ENCODE peak calls at places on chromosome 19, in four cellular contexts. W is cardiac muscle cell; K is fibroblast of mammary gland; G is CD8-positive, alpha-beta T cell. P is an unnamed sample.

GRCh38 chr19:14479985-14480694 is 5.0 kb upstream of the PTGER1 start:
- DNase-seq in K (no peak), W (peak), G (peak), P (no peak)

GRCh38 chr19:24140099-24140498 is 53.1 kb downstream of the ZNF254 start:
- DNase-seq in G (no peak), K (peak), W (no peak), P (peak)

GRCh38 chr19:5621945-5622464 is 571 bp downstream of the SAFB2 start:
- DNase-seq in W (no peak), G (peak), K (no peak), P (no peak)

GRCh38 chr19:35703343-35703742 is 1.0 kb upstream of the ZBTB32 start:
- DNase-seq in G (no peak), W (no peak), K (no peak), P (no peak)

GRCh38 chr19:29964171-29964570 is 22.1 kb downstream of the URI1 start:
- DNase-seq in K (peak), G (no peak), W (no peak), P (no peak)

GRCh38 chr19:48874309-48875135 is 2.3 kb downstream of the PPP1R15A start:
- DNase-seq in W (no peak), G (no peak), K (peak), P (peak)

GRCh38 chr19:3556978-3557460 is 367 bp downstream of the MFSD12 start:
- DNase-seq in W (peak), K (no peak), G (peak), P (peak)

GRCh38 chr19:46718157-46718933 is 1.4 kb upstream of the PRKD2 start:
- DNase-seq in W (no peak), K (no peak), G (peak), P (no peak)

GRCh38 chr19:31513841-31514240 is 164.6 kb upstream of the TSHZ3 start:
- DNase-seq in G (no peak), W (no peak), K (no peak), P (no peak)

GRCh38 chr19:45405435-45406164 is 731 bp upstream of the PPP1R13L start:
- DNase-seq in G (peak), W (peak), K (peak), P (peak)

GRCh38 chr19:7342143-7342542 is 6.6 kb upstream of the ARHGEF18 start:
- DNase-seq in W (no peak), G (no peak), K (no peak), P (no peak)

GRCh38 chr19:51607920-51608562 is 22.2 kb downstream of the SIGLEC5 start:
- DNase-seq in W (peak), G (no peak), K (peak), P (peak)

GRCh38 chr19:29881386-29881785 is 60.7 kb upstream of the URI1 start:
- DNase-seq in K (peak), W (no peak), G (no peak), P (peak)

GRCh38 chr19:39195755-39196154 is 1.0 kb upstream of the NCCRP1 start:
- DNase-seq in K (no peak), W (no peak), G (no peak), P (no peak)

GRCh38 chr19:10566658-10567410 is 1.0 kb upstream of the KRI1 start:
- DNase-seq in K (no peak), W (no peak), G (peak), P (no peak)

GRCh38 chr19:35689836-35690235 is 14.5 kb upstream of the ZBTB32 start:
- DNase-seq in G (no peak), K (no peak), W (no peak), P (no peak)

GRCh38 chr19:3039641-3040077 is 10.6 kb upstream of the TLE2 start:
- DNase-seq in K (no peak), G (no peak), W (no peak), P (no peak)

GRCh38 chr19:31955061-31955460 is 390.3 kb upstream of the ZNF507 start:
- DNase-seq in W (no peak), G (no peak), K (no peak), P (no peak)

GRCh38 chr19:45443462-45444317 is 20.0 kb upstream of the ERCC1 start:
- DNase-seq in K (peak), W (peak), G (no peak), P (peak)

GRCh38 chr19:45267296-45267695 is 16.2 kb downstream of the MARK4 start:
- DNase-seq in W (no peak), G (no peak), K (no peak), P (no peak)

GRCh38 chr19:13121551-13122274 is 3.6 kb downstream of the NACC1 start:
- DNase-seq in K (no peak), G (no peak), W (no peak), P (no peak)

GRCh38 chr19:48391100-48392005 is at the start of gene KDELR1:
- DNase-seq in G (peak), W (peak), K (peak), P (peak)

GRCh38 chr19:3098515-3099346 is 4.6 kb downstream of the GNA11 start:
- DNase-seq in W (no peak), G (no peak), K (peak), P (no peak)

GRCh38 chr19:46480409-46480808 is 9.0 kb upstream of the PNMA8A start:
- DNase-seq in G (no peak), K (peak), W (peak), P (no peak)

GRCh38 chr19:49690656-49691242 is at the start of gene CPT1C:
- DNase-seq in G (peak), K (peak), W (peak), P (peak)

GRCh38 chr19:5018224-5019015 is 49.5 kb downstream of the KDM4B start:
- DNase-seq in K (peak), W (no peak), G (no peak), P (peak)

GRCh38 chr19:54179921-54180452 is 7.0 kb upstream of the TMC4 start:
- DNase-seq in G (no peak), K (peak), W (peak), P (peak)
- TF ChIP-seq CTCF in G (no peak), K (peak), W (peak), P (peak)

GRCh38 chr19:11982526-11982925 is 17.7 kb downstream of the ZNF763 start:
- DNase-seq in K (peak), W (no peak), G (no peak), P (no peak)

GRCh38 chr19:11989112-11989456 is 24.2 kb downstream of the ZNF763 start:
- DNase-seq in W (no peak), K (no peak), G (no peak), P (no peak)

GRCh38 chr19:11987405-11988231 is 22.8 kb downstream of the ZNF763 start:
- DNase-seq in G (peak), K (peak), W (peak), P (peak)

GRCh38 chr19:11986754-11987153 is 21.9 kb downstream of the ZNF763 start:
- DNase-seq in K (no peak), W (no peak), G (no peak), P (no peak)

GRCh38 chr19:11984986-11985385 is 20.1 kb downstream of the ZNF763 start:
- DNase-seq in K (no peak), W (peak), G (no peak), P (no peak)
- TF ChIP-seq CTCF in K (no peak), W (peak), G (no peak), P (peak)

DNA sequence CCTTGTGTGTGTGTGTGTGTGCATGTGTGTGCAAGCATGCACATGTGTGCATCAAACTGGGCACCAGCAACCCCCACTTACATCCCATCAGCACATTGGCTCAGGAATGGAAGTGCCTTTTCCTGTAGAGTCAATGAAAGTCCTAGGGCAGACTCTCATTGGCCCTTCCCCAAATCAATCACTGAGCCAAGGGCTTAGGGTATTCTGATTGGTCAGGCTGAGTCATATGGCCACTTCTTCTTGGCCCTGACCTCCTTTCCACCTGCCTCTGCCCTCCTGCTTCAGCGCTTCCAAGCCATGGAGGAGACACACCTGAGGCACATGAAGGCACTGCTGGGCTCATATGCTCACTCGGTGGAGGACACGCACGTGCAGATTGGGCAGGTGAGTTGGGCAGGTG is 20.9 kb downstream of the FCHO1 start:
- DNase-seq in W (no peak), G (no peak), K (peak), P (peak)
- TF ChIP-seq CTCF in W (no peak), G (no peak), K (no peak), P (no peak)

DNA sequence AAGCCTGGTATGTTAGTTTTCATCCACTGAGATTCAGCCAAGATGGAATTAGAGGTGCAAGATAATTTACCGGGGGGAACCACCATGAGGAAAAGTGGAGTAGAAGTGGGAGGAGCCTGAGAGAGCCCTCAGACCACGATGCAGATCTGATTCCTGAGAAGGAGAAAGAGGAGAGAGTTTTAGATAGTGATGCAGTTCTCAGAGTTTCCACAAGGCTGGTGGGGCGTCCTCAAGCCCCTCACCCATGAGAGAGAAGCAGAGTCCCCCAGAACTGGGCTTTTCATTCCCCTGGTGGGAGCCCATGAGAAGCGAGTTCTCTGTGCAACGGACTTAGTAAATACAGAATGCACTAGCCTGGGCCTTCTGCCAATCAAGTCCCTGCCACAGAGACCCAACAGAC is 18.1 kb downstream of the CEACAM5 start:
- DNase-seq in G (no peak), W (no peak), K (no peak), P (no peak)
- TF ChIP-seq CTCF in G (no peak), W (no peak), K (no peak), P (peak)

GRCh38 chr19:56718231-56718630 is 46.7 kb upstream of the ZNF835 start:
- DNase-seq in G (no peak), K (no peak), W (no peak), P (no peak)
- TF ChIP-seq CTCF in G (no peak), K (no peak), W (no peak), P (no peak)

P was measured in HFFc6.